ENCODE peak calls at places on chromosome X, in ten cellular contexts. K, L, W, X, V, A, C, D, T and I are unnamed samples.

GRCh38 chrX:15808254-15808653 is 18.0 kb downstream of the ZRSR2 start:
- DNase-seq in K (no peak), L (no peak), W (no peak), X (no peak), V (no peak), A (no peak), C (no peak), D (no peak), T (no peak), I (no peak)

GRCh38 chrX:55867708-55868107 is 150.2 kb downstream of the RRAGB start:
- DNase-seq in K (no peak), L (no peak), W (no peak), X (no peak), V (no peak), A (no peak), C (no peak), D (no peak), T (no peak), I (no peak)

GRCh38 chrX:24619647-24620046 is 27.5 kb downstream of the PCYT1B start:
- DNase-seq in K (no peak), L (no peak), W (no peak), X (no peak), V (peak), A (peak), C (peak), D (peak), T (no peak), I (no peak)

GRCh38 chrX:19886888-19887531 is 390 bp downstream of the SH3KBP1 start:
- DNase-seq in K (no peak), L (no peak), W (peak), X (no peak), V (no peak), A (no peak), C (no peak), D (no peak), T (peak), I (no peak)

GRCh38 chrX:134760671-134761070 is 102.4 kb upstream of the PLAC1 start:
- DNase-seq in K (no peak), L (no peak), W (no peak), X (no peak), V (no peak), A (no peak), C (no peak), D (no peak), T (no peak), I (no peak)

GRCh38 chrX:8305336-8305735 is 134.3 kb upstream of the VCX2 start:
- DNase-seq in K (no peak), L (no peak), W (no peak), X (no peak), V (no peak), A (no peak), C (no peak), D (peak), T (no peak), I (no peak)

GRCh38 chrX:149638860-149639259 is 7.3 kb upstream of the TMEM185A start:
- DNase-seq in K (no peak), L (no peak), W (peak), X (no peak), V (no peak), A (no peak), C (no peak), D (peak), T (no peak), I (peak)

GRCh38 chrX:123822965-123823364 is 36.9 kb upstream of the XIAP start:
- DNase-seq in K (no peak), L (no peak), W (no peak), X (no peak), V (no peak), A (no peak), C (no peak), D (no peak), T (no peak), I (no peak)

GRCh38 chrX:153827903-153828302 is 2.4 kb downstream of the PDZD4 start:
- DNase-seq in K (no peak), L (no peak), W (no peak), X (no peak), V (no peak), A (no peak), C (no peak), D (no peak), T (no peak), I (no peak)

GRCh38 chrX:43745938-43746721 is 90.0 kb downstream of the MAOA start:
- DNase-seq in K (no peak), L (no peak), W (no peak), X (no peak), V (no peak), A (no peak), C (no peak), D (no peak), T (no peak), I (peak)

GRCh38 chrX:28787206-28787605 is 200.0 kb downstream of the IL1RAPL1 start:
- DNase-seq in K (peak), L (no peak), W (peak), X (peak), V (no peak), A (no peak), C (peak), D (peak), T (no peak), I (peak)

GRCh38 chrX:152989292-152989658 is 4.6 kb downstream of the PNMA5 start:
- DNase-seq in K (no peak), L (no peak), W (no peak), X (no peak), V (no peak), A (no peak), C (no peak), D (no peak), T (no peak), I (no peak)

GRCh38 chrX:22800806-22801205 is 199.0 kb upstream of the DDX53 start:
- DNase-seq in K (no peak), L (no peak), W (no peak), X (no peak), V (no peak), A (no peak), C (no peak), D (peak), T (no peak), I (no peak)

GRCh38 chrX:72295745-72296144 is 10.0 kb downstream of the CITED1 start:
- DNase-seq in K (no peak), L (no peak), W (no peak), X (no peak), V (no peak), A (no peak), C (no peak), D (no peak), T (no peak), I (no peak)

GRCh38 chrX:41491267-41492004 is 44.3 kb downstream of the NYX start:
- DNase-seq in K (peak), L (no peak), W (peak), X (peak), V (no peak), A (no peak), C (peak), D (peak), T (peak), I (peak)

GRCh38 chrX:35590210-35590609 is 207.9 kb upstream of the MAGEB16 start:
- DNase-seq in K (no peak), L (no peak), W (no peak), X (no peak), V (no peak), A (no peak), C (no peak), D (no peak), T (no peak), I (no peak)

GRCh38 chrX:19285857-19286256 is 57.9 kb upstream of the PDHA1 start:
- DNase-seq in K (no peak), L (no peak), W (no peak), X (no peak), V (no peak), A (no peak), C (no peak), D (no peak), T (no peak), I (no peak)

GRCh38 chrX:38138900-38139299 is 81.8 kb downstream of the SRPX start:
- DNase-seq in K (no peak), L (no peak), W (no peak), X (no peak), V (no peak), A (no peak), C (no peak), D (no peak), T (no peak), I (no peak)

GRCh38 chrX:76893930-76894329 is 466.4 kb downstream of the MAGEE1 start:
- DNase-seq in K (no peak), L (no peak), W (no peak), X (peak), V (no peak), A (no peak), C (no peak), D (no peak), T (no peak), I (no peak)

GRCh38 chrX:130915302-130915701 is 12.3 kb upstream of the ENOX2 start:
- DNase-seq in K (no peak), L (no peak), W (no peak), X (no peak), V (no peak), A (no peak), C (no peak), D (no peak), T (no peak), I (no peak)

GRCh38 chrX:64191281-64192010 is 14.1 kb downstream of the AMER1 start:
- DNase-seq in K (no peak), L (no peak), W (no peak), X (no peak), V (no peak), A (no peak), C (no peak), D (no peak), T (no peak), I (no peak)

GRCh38 chrX:139851730-139852129 is 81.1 kb downstream of the ATP11C start:
- DNase-seq in K (no peak), L (no peak), W (no peak), X (no peak), V (no peak), A (no peak), C (no peak), D (peak), T (no peak), I (no peak)

GRCh38 chrX:153582896-153583295 is 16.0 kb downstream of the CCNQ start:
- DNase-seq in K (no peak), L (peak), W (no peak), X (no peak), V (no peak), A (no peak), C (no peak), D (peak), T (no peak), I (no peak)

GRCh38 chrX:28920141-28920540 is 332.9 kb downstream of the IL1RAPL1 start:
- DNase-seq in K (no peak), L (no peak), W (no peak), X (no peak), V (no peak), A (peak), C (no peak), D (no peak), T (no peak), I (no peak)

GRCh38 chrX:9396930-9397329 is 67.9 kb upstream of the TBL1X start:
- DNase-seq in K (no peak), L (no peak), W (no peak), X (peak), V (no peak), A (no peak), C (peak), D (peak), T (no peak), I (peak)

GRCh38 chrX:56031409-56031808 is 200.7 kb upstream of the KLF8 start:
- DNase-seq in K (no peak), L (no peak), W (no peak), X (no peak), V (no peak), A (no peak), C (no peak), D (no peak), T (no peak), I (no peak)

GRCh38 chrX:29535212-29536162 is 679.9 kb upstream of the MAGEB2 start:
- DNase-seq in K (no peak), L (no peak), W (peak), X (peak), V (no peak), A (no peak), C (peak), D (peak), T (no peak), I (peak)

GRCh38 chrX:153413731-153414130 is 2.5 kb downstream of the ZFP92 start:
- DNase-seq in K (no peak), L (no peak), W (no peak), X (no peak), V (no peak), A (no peak), C (no peak), D (no peak), T (no peak), I (no peak)

GRCh38 chrX:56762707-56763555 is 33.9 kb downstream of the NBDY start:
- DNase-seq in K (no peak), L (no peak), W (no peak), X (no peak), V (no peak), A (no peak), C (no peak), D (no peak), T (no peak), I (no peak)

GRCh38 chrX:15679246-15679645 is 14.6 kb upstream of the CLTRN start:
- DNase-seq in K (no peak), L (no peak), W (no peak), X (no peak), V (no peak), A (no peak), C (no peak), D (no peak), T (no peak), I (no peak)

GRCh38 chrX:16834811-16835210 is 35.4 kb downstream of the RBBP7 start:
- DNase-seq in K (no peak), L (no peak), W (no peak), X (no peak), V (no peak), A (no peak), C (no peak), D (no peak), T (peak), I (no peak)

GRCh38 chrX:103254171-103254824 is 657 bp downstream of the TCEAL8 start:
- DNase-seq in K (peak), L (no peak), W (peak), X (no peak), V (peak), A (peak), C (no peak), D (peak), T (peak), I (peak)

GRCh38 chrX:39759526-39760224 is 338.1 kb downstream of the BCOR start:
- DNase-seq in K (no peak), L (no peak), W (no peak), X (peak), V (no peak), A (peak), C (peak), D (peak), T (peak), I (peak)

GRCh38 chrX:37993857-37994619 is 12.3 kb upstream of the SYTL5 start:
- DNase-seq in K (peak), L (no peak), W (peak), X (peak), V (no peak), A (peak), C (no peak), D (peak), T (peak), I (no peak)

GRCh38 chrX:118346258-118347094 is 570 bp downstream of the WDR44 start:
- DNase-seq in K (no peak), L (peak), W (peak), X (peak), V (peak), A (peak), C (peak), D (no peak), T (peak), I (no peak)